ENCODE peak calls at places on chromosomes 2 and 18, in seven cellular contexts. P is PC-9, F is HCT116, K is endothelial cell, Q is ovary, E is tibial artery, M is GM13977. S is an unnamed sample.

GRCh38 chr2:8536686-8537571 is 144.9 kb upstream of the ID2 start:
- DNase-seq in F (no peak), P (no peak), M (no peak), Q (peak), E (peak), K (no peak), S (no peak)

GRCh38 chr2:119744335-119744939 is 15.3 kb upstream of the PTPN4 start:
- DNase-seq in E (no peak), Q (no peak), F (peak), K (no peak), P (peak), M (no peak), S (no peak)

GRCh38 chr2:12456293-12457151 is 260.2 kb upstream of the TRIB2 start:
- DNase-seq in M (peak), F (peak), Q (peak), P (peak), K (no peak), E (peak), S (no peak)

GRCh38 chr2:145352499-145352898 is 832.6 kb upstream of the ZEB2 start:
- DNase-seq in K (no peak), M (no peak), E (no peak), P (no peak), F (no peak), Q (no peak), S (no peak)

GRCh38 chr2:2174956-2175355 is 156.1 kb downstream of the MYT1L start:
- DNase-seq in Q (no peak), M (no peak), F (no peak), E (no peak), P (no peak), K (no peak), S (no peak)

GRCh38 chr2:128544321-128545037 is 225.8 kb upstream of the HS6ST1 start:
- DNase-seq in P (no peak), Q (no peak), F (no peak), E (no peak), K (no peak), M (no peak), S (no peak)

GRCh38 chr2:1687254-1687653 is 57.1 kb downstream of the PXDN start:
- DNase-seq in K (no peak), E (no peak), M (no peak), F (no peak), Q (no peak), P (no peak), S (no peak)

GRCh38 chr2:108403494-108403893 is 25.7 kb downstream of the SULT1C4 start:
- DNase-seq in Q (no peak), K (no peak), F (no peak), E (no peak), M (no peak), P (peak), S (no peak)

GRCh38 chr2:46299365-46300263 is 2.4 kb downstream of the EPAS1 start:
- DNase-seq in E (peak), P (peak), F (no peak), M (peak), Q (peak), K (peak), S (peak)

GRCh38 chr2:118249531-118249930 is 161.3 kb downstream of the INSIG2 start:
- DNase-seq in E (no peak), F (no peak), P (no peak), M (no peak), Q (no peak), K (no peak), S (no peak)

GRCh38 chr2:60152226-60152833 is 401.1 kb downstream of the BCL11A start:
- DNase-seq in F (peak), Q (no peak), E (no peak), M (peak), K (no peak), P (no peak), S (no peak)

GRCh38 chr2:183267148-183267827 is 143.0 kb downstream of the NUP35 start:
- DNase-seq in P (no peak), E (no peak), K (no peak), M (no peak), Q (no peak), F (no peak), S (no peak)

GRCh38 chr18:3450358-3451107 is 561 bp downstream of the TGIF1 start:
- DNase-seq in M (peak), P (no peak), K (peak), E (peak), F (no peak), Q (peak), S (peak)

GRCh38 chr2:14907014-14907612 is 274.6 kb downstream of the LRATD1 start:
- DNase-seq in P (no peak), Q (no peak), M (no peak), F (no peak), K (no peak), E (no peak), S (no peak)

GRCh38 chr18:36856815-36857214 is 27.9 kb downstream of the KIAA1328 start:
- DNase-seq in K (no peak), Q (no peak), F (no peak), M (no peak), P (no peak), E (no peak), S (no peak)

GRCh38 chr2:149544692-149545091 is 42.9 kb downstream of the MMADHC start:
- DNase-seq in P (no peak), K (no peak), Q (no peak), F (no peak), M (no peak), E (no peak), S (no peak)

GRCh38 chr2:175698076-175698475 is 304.0 kb downstream of the LNPK start:
- DNase-seq in K (no peak), P (no peak), F (no peak), E (no peak), M (no peak), Q (no peak), S (no peak)

GRCh38 chr2:138494265-138494966 is 7.2 kb upstream of the SPOPL start:
- DNase-seq in M (no peak), F (no peak), Q (no peak), P (no peak), E (no peak), K (no peak), S (no peak)

GRCh38 chr2:177733322-177733855 is 339.2 kb downstream of the PDE11A start:
- DNase-seq in Q (no peak), F (no peak), K (no peak), M (no peak), E (no peak), P (no peak), S (no peak)

GRCh38 chr2:16717477-16717876 is 51.8 kb upstream of the CYRIA start:
- DNase-seq in F (no peak), Q (no peak), K (no peak), M (no peak), P (no peak), E (no peak), S (no peak)

GRCh38 chr2:236794074-236794473 is 224.4 kb downstream of the ACKR3 start:
- DNase-seq in M (no peak), Q (no peak), P (no peak), F (no peak), E (no peak), K (no peak), S (no peak)

GRCh38 chr2:170217778-170218251 is 39.9 kb downstream of the MYO3B start:
- DNase-seq in F (no peak), E (no peak), K (no peak), P (no peak), M (no peak), Q (no peak), S (no peak)

GRCh38 chr18:8844721-8845148 is 139.4 kb downstream of the MTCL1 start:
- DNase-seq in E (no peak), P (no peak), M (no peak), Q (no peak), K (no peak), F (no peak), S (peak)

GRCh38 chr2:220272656-220273055 is 645.2 kb downstream of the SLC4A3 start:
- DNase-seq in M (no peak), Q (no peak), P (no peak), K (no peak), E (no peak), F (no peak), S (no peak)

GRCh38 chr2:161096336-161096735 is 63.9 kb upstream of the TANK start:
- DNase-seq in M (no peak), K (no peak), Q (no peak), F (no peak), E (no peak), P (no peak), S (no peak)

GRCh38 chr18:69617888-69618287 is 217.2 kb downstream of the DOK6 start:
- DNase-seq in M (no peak), Q (no peak), F (no peak), E (no peak), K (no peak), P (no peak), S (no peak)

GRCh38 chr2:228731517-228731916 is 539.6 kb downstream of the PID1 start:
- DNase-seq in K (no peak), M (no peak), E (peak), F (no peak), Q (peak), P (no peak), S (no peak)

GRCh38 chr2:28649481-28650260 is 102.0 kb upstream of the PPP1CB start:
- DNase-seq in P (peak), M (peak), E (peak), Q (no peak), K (no peak), F (peak), S (no peak)

GRCh38 chr2:20599001-20599600 is 51.8 kb downstream of the HS1BP3 start:
- DNase-seq in F (no peak), P (no peak), Q (peak), E (peak), K (no peak), M (no peak), S (no peak)

GRCh38 chr2:63735931-63736820 is 105.5 kb upstream of the UGP2 start:
- DNase-seq in E (no peak), P (no peak), F (no peak), M (no peak), Q (no peak), K (no peak), S (no peak)

GRCh38 chr18:67520276-67521035 is 3.9 kb upstream of the DSEL start:
- DNase-seq in F (no peak), P (no peak), Q (peak), M (no peak), E (peak), K (no peak), S (no peak)

GRCh38 chr2:31406593-31407385 is 7.8 kb downstream of the XDH start:
- DNase-seq in P (no peak), M (no peak), F (no peak), Q (no peak), E (no peak), K (no peak), S (no peak)

GRCh38 chr2:135913726-135914365 is 37.6 kb upstream of the MCM6 start:
- DNase-seq in F (peak), K (peak), P (peak), E (no peak), Q (no peak), M (peak), S (peak)

GRCh38 chr2:41020318-41020717 is 568.4 kb upstream of the SLC8A1 start:
- DNase-seq in E (no peak), P (no peak), F (no peak), Q (no peak), M (no peak), K (no peak), S (no peak)

GRCh38 chr2:146579154-146579930 is 1265.5 kb upstream of the ACVR2A start:
- DNase-seq in P (peak), K (no peak), F (no peak), E (no peak), Q (no peak), M (no peak), S (no peak)

GRCh38 chr18:48408727-48409590 is at the start of gene ZBTB7C:
- DNase-seq in P (no peak), F (no peak), K (peak), Q (peak), M (peak), E (peak), S (peak)

GRCh38 chr2:240105982-240106381 is 30.1 kb downstream of the COPS9 start:
- DNase-seq in K (no peak), Q (no peak), P (no peak), E (no peak), M (no peak), F (no peak), S (no peak)

GRCh38 chr2:174612960-174613359 is 15.4 kb upstream of the WIPF1 start:
- DNase-seq in K (no peak), M (no peak), Q (no peak), E (no peak), F (no peak), P (no peak), S (no peak)

GRCh38 chr2:153287109-153287801 is 191.3 kb downstream of the RPRM start:
- DNase-seq in P (no peak), F (peak), E (no peak), Q (no peak), K (peak), M (no peak), S (peak)

GRCh38 chr2:188207554-188207953 is 84.1 kb upstream of the GULP1 start:
- DNase-seq in E (no peak), F (no peak), K (no peak), M (no peak), Q (no peak), P (no peak), S (no peak)

GRCh38 chr2:188203756-188204155 is 87.9 kb upstream of the GULP1 start:
- DNase-seq in M (no peak), E (no peak), Q (no peak), P (no peak), K (no peak), F (no peak), S (no peak)

GRCh38 chr2:188201639-188202038 is 90.0 kb upstream of the GULP1 start:
- DNase-seq in K (no peak), Q (no peak), E (no peak), P (no peak), M (no peak), F (no peak), S (no peak)

GRCh38 chr2:188202777-188203176 is 88.9 kb upstream of the GULP1 start:
- DNase-seq in F (no peak), Q (no peak), K (no peak), E (no peak), M (no peak), P (no peak), S (no peak)

GRCh38 chr2:188204830-188205229 is 86.8 kb upstream of the GULP1 start:
- DNase-seq in P (no peak), F (no peak), Q (no peak), K (no peak), M (no peak), E (no peak), S (no peak)
- TF ChIP-seq CTCF in P (no peak), F (no peak), Q (no peak), K (no peak), M (no peak), E (no peak), S (no peak)

GRCh38 chr2:126771094-126771493 is 115.1 kb downstream of the GYPC start:
- DNase-seq in F (no peak), E (no peak), M (no peak), K (no peak), P (no peak), Q (no peak), S (no peak)

GRCh38 chr2:126770466-126770865 is 114.5 kb downstream of the GYPC start:
- DNase-seq in F (no peak), E (peak), Q (no peak), K (no peak), P (no peak), M (no peak), S (no peak)

GRCh38 chr2:126771501-126772195 is 115.7 kb downstream of the GYPC start:
- DNase-seq in K (no peak), E (peak), M (no peak), F (no peak), P (no peak), Q (no peak), S (no peak)

GRCh38 chr2:126766897-126767296 is 110.9 kb downstream of the GYPC start:
- DNase-seq in P (no peak), E (no peak), F (no peak), M (no peak), K (no peak), Q (no peak), S (no peak)

GRCh38 chr2:126769118-126769517 is 113.2 kb downstream of the GYPC start:
- DNase-seq in E (peak), P (no peak), F (no peak), M (no peak), Q (no peak), K (no peak), S (no peak)
- TF ChIP-seq CTCF in E (no peak), P (no peak), F (peak), M (no peak), Q (no peak), K (no peak), S (no peak)

GRCh38 chr2:10864888-10865551 is 46.7 kb upstream of the KCNF1 start:
- DNase-seq in K (no peak), F (no peak), M (peak), P (no peak), Q (no peak), E (no peak), S (no peak)
- TF ChIP-seq CTCF in K (peak), F (peak), M (no peak), P (peak), Q (no peak), E (no peak), S (no peak)

GRCh38 chr2:201171259-201171814 is 11.6 kb upstream of the CASP10 start:
- DNase-seq in K (peak), E (no peak), M (no peak), P (no peak), Q (no peak), F (no peak), S (no peak)

GRCh38 chr2:201172279-201172678 is 10.7 kb upstream of the CASP10 start:
- DNase-seq in F (no peak), K (no peak), E (no peak), Q (no peak), M (no peak), P (no peak), S (no peak)

GRCh38 chr2:201167546-201167945 is 15.4 kb upstream of the CASP10 start:
- DNase-seq in M (no peak), P (no peak), E (no peak), Q (no peak), F (no peak), K (no peak), S (no peak)
- TF ChIP-seq CTCF in M (no peak), P (no peak), E (no peak), Q (no peak), F (no peak), K (no peak), S (no peak)

DNA sequence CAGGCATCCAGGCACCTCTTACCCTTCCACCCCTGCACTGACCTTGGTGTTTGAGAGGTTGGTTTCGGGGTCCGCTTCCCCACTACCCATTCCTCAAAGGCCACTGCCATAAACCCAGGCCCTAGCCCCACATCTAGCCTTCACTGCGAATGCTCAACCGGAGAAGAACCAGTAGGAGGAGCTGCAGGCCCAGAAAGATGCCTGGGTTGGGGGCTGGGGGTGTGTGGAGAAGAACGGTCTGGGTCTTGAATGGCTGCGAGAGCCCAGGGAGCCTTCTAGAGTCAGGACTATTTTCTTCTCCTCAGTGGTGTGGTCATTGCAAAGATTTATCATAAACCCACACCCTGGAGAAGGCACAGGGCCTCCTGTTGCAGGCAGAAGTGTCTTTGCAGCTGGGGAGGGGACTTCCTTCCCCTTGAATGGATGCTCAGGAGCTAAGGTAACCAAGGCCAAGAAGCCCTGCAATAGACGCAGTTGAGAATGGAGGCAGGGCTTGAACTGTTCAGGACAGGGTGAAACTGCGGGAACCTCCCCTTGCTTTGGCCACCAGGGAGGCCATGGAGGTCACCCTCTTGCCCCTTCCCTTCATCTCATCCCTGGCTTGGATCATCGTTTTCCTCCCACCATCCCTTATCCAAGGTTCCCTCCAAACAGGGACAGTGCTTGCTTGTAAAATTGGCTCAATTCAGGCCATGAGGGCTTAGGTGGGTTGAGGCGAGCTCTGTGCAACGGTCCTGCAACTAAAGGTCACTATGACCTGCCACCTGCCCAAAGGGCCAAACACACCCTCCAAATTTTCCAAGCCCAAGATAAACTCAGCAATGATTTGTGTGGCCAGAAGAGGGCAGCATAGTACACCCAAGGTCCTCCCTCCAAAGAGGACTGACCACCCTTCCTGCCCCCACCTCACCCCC is 20.9 kb downstream of the THNSL2 start:
- DNase-seq in P (peak), Q (peak), M (peak), E (no peak), K (peak), F (peak), S (peak)
- TF ChIP-seq CTCF in P (peak), Q (no peak), M (peak), E (no peak), K (peak), F (peak), S (peak)

DNA sequence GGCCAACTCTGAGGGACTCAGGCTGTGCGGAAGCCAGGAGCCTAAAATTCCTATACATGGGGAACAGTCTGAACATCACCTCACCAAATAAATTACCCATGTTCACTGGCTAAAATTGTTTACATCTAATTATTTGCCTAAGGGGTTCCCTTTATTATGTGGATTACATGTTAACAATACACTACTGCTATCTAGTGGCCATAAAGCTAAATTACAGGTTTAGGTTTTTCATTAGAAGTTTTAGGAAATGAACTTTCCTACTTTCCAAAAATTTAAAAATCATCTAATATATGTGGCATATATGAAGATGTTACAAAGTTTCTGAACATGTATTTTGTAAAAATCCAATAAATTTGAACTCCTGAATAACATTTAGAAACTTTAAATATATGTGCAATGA is 40.3 kb downstream of the PLA2R1 start:
- DNase-seq in Q (no peak), P (no peak), M (peak), E (no peak), F (no peak), K (no peak), S (no peak)
- TF ChIP-seq CTCF in Q (no peak), P (peak), M (peak), E (no peak), F (peak), K (peak), S (peak)

S was measured in nephron progenitor cell.